ENCODE peak calls at places on chromosomes 16 and 17, in four cellular contexts. W, S, T and N are unnamed samples.

GRCh38 chr17:74671031-74671771 is 41.5 kb downstream of the CD300LF start:
- DNase-seq in W (peak), S (peak), T (no peak), N (peak)

GRCh38 chr17:37648555-37648954 is 5.3 kb upstream of the DDX52 start:
- DNase-seq in W (no peak), S (no peak), T (no peak), N (peak)

GRCh38 chr16:21523411-21524067 is 75.8 kb upstream of the METTL9 start:
- DNase-seq in W (peak), S (no peak), T (no peak), N (no peak)

GRCh38 chr17:61431594-61432311 is 20.5 kb upstream of the TBX4 start:
- DNase-seq in W (no peak), S (no peak), T (no peak), N (no peak)

GRCh38 chr17:59565959-59566324 is 532 bp downstream of the DHX40 start:
- DNase-seq in W (peak), S (no peak), T (peak), N (peak)

GRCh38 chr17:7262192-7263070 is at the start of gene CLDN7:
- DNase-seq in W (no peak), S (no peak), T (peak), N (peak)

GRCh38 chr17:72719582-72720493 is 372.6 kb downstream of the SLC39A11 start:
- DNase-seq in W (no peak), S (no peak), T (no peak), N (no peak)

GRCh38 chr17:81722184-81723120 is 10.4 kb downstream of the SLC25A10 start:
- DNase-seq in W (peak), S (no peak), T (no peak), N (no peak)

GRCh38 chr17:62062313-62062712 is 2.8 kb downstream of the MED13 start:
- DNase-seq in W (no peak), S (no peak), T (no peak), N (no peak)

GRCh38 chr17:17191961-17192381 is 14.2 kb downstream of the PLD6 start:
- DNase-seq in W (no peak), S (no peak), T (no peak), N (no peak)

GRCh38 chr17:17206149-17206912 is at the start of gene PLD6:
- DNase-seq in W (peak), S (peak), T (peak), N (peak)

GRCh38 chr16:31460582-31461002 is 1.3 kb downstream of the ARMC5 start:
- DNase-seq in W (no peak), S (no peak), T (peak), N (no peak)

GRCh38 chr17:82333279-82334171 is at the start of gene SECTM1:
- DNase-seq in W (peak), S (no peak), T (no peak), N (peak)

DNA sequence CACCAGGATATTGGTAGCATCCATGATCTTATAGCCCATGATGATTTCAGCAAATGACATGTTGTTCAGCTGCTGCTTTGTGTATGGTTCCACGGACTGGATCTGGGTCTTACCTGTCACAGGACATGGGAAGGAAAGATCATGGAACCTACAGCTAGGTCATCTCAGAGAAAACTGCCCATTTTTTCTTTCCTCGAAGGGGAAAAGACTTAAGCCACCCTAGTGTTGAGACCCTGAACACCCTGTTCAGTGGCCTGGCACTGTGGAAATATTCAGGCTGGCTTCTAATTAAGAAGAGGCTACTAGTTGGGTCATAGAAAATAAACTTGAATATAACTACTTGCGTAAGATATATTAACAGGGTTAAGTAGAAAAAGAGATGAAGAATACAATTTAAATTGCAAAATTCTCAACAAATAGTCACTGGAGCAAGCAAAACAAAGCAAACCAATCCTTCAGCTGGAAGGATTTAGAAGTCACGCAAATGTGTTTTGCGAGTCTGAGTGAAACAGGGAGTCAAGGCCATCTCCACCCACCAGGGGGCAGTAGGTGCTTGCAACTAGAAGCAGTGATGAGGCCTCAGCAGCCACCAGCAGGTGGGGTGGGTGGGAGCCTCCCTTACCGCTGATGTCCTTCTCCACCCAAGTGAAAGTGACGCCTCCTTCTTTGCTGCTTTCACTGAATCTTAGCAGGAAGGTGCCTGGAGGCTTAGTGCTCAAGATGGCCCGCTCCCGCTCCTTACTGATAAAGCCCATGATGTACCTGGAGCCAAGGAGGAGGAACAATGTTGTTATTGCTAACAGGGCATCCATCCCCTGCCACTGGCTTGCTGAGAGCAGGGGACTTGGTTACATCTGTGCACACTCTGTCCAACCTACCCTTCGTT is 34.3 kb downstream of the STAT5A start:
- DNase-seq in W (peak), S (peak), T (peak), N (peak)
- H3K27ac ChIP-seq in W (no peak), S (peak), T (no peak), N (peak)

GRCh38 chr16:19062706-19063105 is 4.7 kb upstream of the COQ7 start:
- DNase-seq in W (no peak), S (no peak), T (no peak), N (no peak)

GRCh38 chr16:19066988-19067348 is 446 bp upstream of the COQ7 start:
- DNase-seq in W (no peak), S (no peak), T (no peak), N (no peak)

GRCh38 chr16:19068237-19068815 is 912 bp downstream of the COQ7 start:
- DNase-seq in W (no peak), S (no peak), T (no peak), N (no peak)

GRCh38 chr16:19071811-19072777 is 4.7 kb downstream of the COQ7 start:
- DNase-seq in W (peak), S (no peak), T (peak), N (peak)

GRCh38 chr16:19067349-19068236 is at the start of gene COQ7:
- DNase-seq in W (peak), S (peak), T (peak), N (peak)
- TF ChIP-seq CTCF in W (no peak), S (no peak), T (no peak), N (no peak)

GRCh38 chr16:15667091-15667742 is 17.2 kb downstream of the NDE1 start:
- DNase-seq in W (no peak), S (no peak), T (no peak), N (no peak)
- H3K27ac ChIP-seq in W (no peak), S (no peak), T (no peak), N (peak)

GRCh38 chr16:55643161-55643970 is 12.4 kb upstream of the SLC6A2 start:
- DNase-seq in W (no peak), S (no peak), T (peak), N (no peak)
- TF ChIP-seq CTCF in W (no peak), S (no peak), T (peak), N (no peak)

GRCh38 chr17:70072900-70073299 is 2.1 kb upstream of the KCNJ16 start:
- DNase-seq in W (no peak), S (no peak), T (no peak), N (no peak)

GRCh38 chr17:70071127-70071526 is 3.9 kb upstream of the KCNJ16 start:
- DNase-seq in W (no peak), S (no peak), T (no peak), N (no peak)

GRCh38 chr17:70071620-70072019 is 3.4 kb upstream of the KCNJ16 start:
- DNase-seq in W (no peak), S (no peak), T (no peak), N (no peak)

GRCh38 chr17:70073326-70073725 is 1.7 kb upstream of the KCNJ16 start:
- DNase-seq in W (no peak), S (no peak), T (no peak), N (no peak)

GRCh38 chr17:70070297-70071027 is 4.6 kb upstream of the KCNJ16 start:
- DNase-seq in W (no peak), S (no peak), T (no peak), N (no peak)
- H3K27ac ChIP-seq in W (no peak), S (no peak), T (no peak), N (no peak)

GRCh38 chr17:15456972-15457722 is 10.3 kb downstream of the CDRT4 start:
- DNase-seq in W (peak), S (peak), T (no peak), N (no peak)
- TF ChIP-seq CTCF in W (peak), S (peak), T (no peak), N (no peak)

GRCh38 chr17:77163521-77164280 is 22.9 kb downstream of the SEC14L1 start:
- DNase-seq in W (no peak), S (no peak), T (no peak), N (no peak)
- H3K27ac ChIP-seq in W (peak), S (peak), T (no peak), N (peak)